ENCODE peak calls at places on chromosomes 4 and X, in five cellular contexts. One of them, this sample, is unnamed.

GRCh38 chrX:133670394-133670793 is 255.1 kb upstream of the GPC4 start:
- DNase-seq in stimulated activated CD8-positive, alpha-beta memory T cell treated with anti-CD3 and anti-CD28 coated beads, Interleukin-4, amount 100 ng/mL, for 1 hour: no peak
- DNase-seq in mesenchymal stem cell: peak
- DNase-seq in activated CD8-positive, alpha-beta memory T cell treated with anti-CD3 and anti-CD28 coated beads for 48 hours: no peak
- DNase-seq in AG08395: peak
- DNase-seq in this sample: no peak

GRCh38 chr4:478373-478772 is 20.6 kb downstream of the ZNF721 start:
- DNase-seq in stimulated activated CD8-positive, alpha-beta memory T cell treated with anti-CD3 and anti-CD28 coated beads, Interleukin-4, amount 100 ng/mL, for 1 hour: no peak
- DNase-seq in mesenchymal stem cell: peak
- DNase-seq in activated CD8-positive, alpha-beta memory T cell treated with anti-CD3 and anti-CD28 coated beads for 48 hours: no peak
- DNase-seq in AG08395: no peak
- DNase-seq in this sample: no peak

GRCh38 chr4:88007304-88008132 is at the start of gene PKD2:
- DNase-seq in stimulated activated CD8-positive, alpha-beta memory T cell treated with anti-CD3 and anti-CD28 coated beads, Interleukin-4, amount 100 ng/mL, for 1 hour: peak
- DNase-seq in mesenchymal stem cell: peak
- DNase-seq in activated CD8-positive, alpha-beta memory T cell treated with anti-CD3 and anti-CD28 coated beads for 48 hours: peak
- DNase-seq in AG08395: peak
- DNase-seq in this sample: peak

GRCh38 chr4:104896623-104897296 is 249.9 kb upstream of the TET2 start:
- DNase-seq in stimulated activated CD8-positive, alpha-beta memory T cell treated with anti-CD3 and anti-CD28 coated beads, Interleukin-4, amount 100 ng/mL, for 1 hour: no peak
- DNase-seq in mesenchymal stem cell: no peak
- DNase-seq in activated CD8-positive, alpha-beta memory T cell treated with anti-CD3 and anti-CD28 coated beads for 48 hours: no peak
- DNase-seq in AG08395: no peak
- DNase-seq in this sample: no peak

GRCh38 chr4:39714171-39714570 is 16.2 kb downstream of the UBE2K start:
- DNase-seq in stimulated activated CD8-positive, alpha-beta memory T cell treated with anti-CD3 and anti-CD28 coated beads, Interleukin-4, amount 100 ng/mL, for 1 hour: no peak
- DNase-seq in mesenchymal stem cell: peak
- DNase-seq in activated CD8-positive, alpha-beta memory T cell treated with anti-CD3 and anti-CD28 coated beads for 48 hours: no peak
- DNase-seq in AG08395: no peak
- DNase-seq in this sample: no peak

GRCh38 chr4:32140636-32141035 is 1420.5 kb downstream of the PCDH7 start:
- DNase-seq in stimulated activated CD8-positive, alpha-beta memory T cell treated with anti-CD3 and anti-CD28 coated beads, Interleukin-4, amount 100 ng/mL, for 1 hour: no peak
- DNase-seq in mesenchymal stem cell: peak
- DNase-seq in activated CD8-positive, alpha-beta memory T cell treated with anti-CD3 and anti-CD28 coated beads for 48 hours: no peak
- DNase-seq in AG08395: peak
- DNase-seq in this sample: no peak

GRCh38 chrX:71870337-71871098 is 40.1 kb upstream of the NHSL2 start:
- DNase-seq in stimulated activated CD8-positive, alpha-beta memory T cell treated with anti-CD3 and anti-CD28 coated beads, Interleukin-4, amount 100 ng/mL, for 1 hour: no peak
- DNase-seq in mesenchymal stem cell: peak
- DNase-seq in activated CD8-positive, alpha-beta memory T cell treated with anti-CD3 and anti-CD28 coated beads for 48 hours: no peak
- DNase-seq in AG08395: no peak
- DNase-seq in this sample: no peak

GRCh38 chr4:24514808-24515207 is 69.5 kb downstream of the DHX15 start:
- DNase-seq in stimulated activated CD8-positive, alpha-beta memory T cell treated with anti-CD3 and anti-CD28 coated beads, Interleukin-4, amount 100 ng/mL, for 1 hour: no peak
- DNase-seq in mesenchymal stem cell: no peak
- DNase-seq in activated CD8-positive, alpha-beta memory T cell treated with anti-CD3 and anti-CD28 coated beads for 48 hours: no peak
- DNase-seq in AG08395: no peak
- DNase-seq in this sample: no peak

GRCh38 chr4:138835833-138836521 is 179.6 kb upstream of the NOCT start:
- DNase-seq in stimulated activated CD8-positive, alpha-beta memory T cell treated with anti-CD3 and anti-CD28 coated beads, Interleukin-4, amount 100 ng/mL, for 1 hour: no peak
- DNase-seq in mesenchymal stem cell: no peak
- DNase-seq in activated CD8-positive, alpha-beta memory T cell treated with anti-CD3 and anti-CD28 coated beads for 48 hours: no peak
- DNase-seq in AG08395: no peak
- DNase-seq in this sample: no peak

GRCh38 chr4:169619518-169619957 is 840 bp upstream of the CLCN3 start:
- DNase-seq in stimulated activated CD8-positive, alpha-beta memory T cell treated with anti-CD3 and anti-CD28 coated beads, Interleukin-4, amount 100 ng/mL, for 1 hour: no peak
- DNase-seq in mesenchymal stem cell: peak
- DNase-seq in activated CD8-positive, alpha-beta memory T cell treated with anti-CD3 and anti-CD28 coated beads for 48 hours: peak
- DNase-seq in AG08395: peak
- DNase-seq in this sample: peak

GRCh38 chrX:124863303-124863702 is 456.4 kb upstream of the TEX13C start:
- DNase-seq in stimulated activated CD8-positive, alpha-beta memory T cell treated with anti-CD3 and anti-CD28 coated beads, Interleukin-4, amount 100 ng/mL, for 1 hour: no peak
- DNase-seq in mesenchymal stem cell: no peak
- DNase-seq in activated CD8-positive, alpha-beta memory T cell treated with anti-CD3 and anti-CD28 coated beads for 48 hours: no peak
- DNase-seq in AG08395: no peak
- DNase-seq in this sample: no peak

GRCh38 chrX:9163153-9163790 is 129.3 kb upstream of the FAM9B start:
- DNase-seq in stimulated activated CD8-positive, alpha-beta memory T cell treated with anti-CD3 and anti-CD28 coated beads, Interleukin-4, amount 100 ng/mL, for 1 hour: no peak
- DNase-seq in mesenchymal stem cell: peak
- DNase-seq in activated CD8-positive, alpha-beta memory T cell treated with anti-CD3 and anti-CD28 coated beads for 48 hours: no peak
- DNase-seq in AG08395: no peak
- DNase-seq in this sample: no peak

GRCh38 chr4:99835942-99836341 is 19.3 kb downstream of the DAPP1 start:
- DNase-seq in stimulated activated CD8-positive, alpha-beta memory T cell treated with anti-CD3 and anti-CD28 coated beads, Interleukin-4, amount 100 ng/mL, for 1 hour: no peak
- DNase-seq in mesenchymal stem cell: no peak
- DNase-seq in activated CD8-positive, alpha-beta memory T cell treated with anti-CD3 and anti-CD28 coated beads for 48 hours: no peak
- DNase-seq in AG08395: no peak
- DNase-seq in this sample: no peak

GRCh38 chrX:9456250-9457074 is 8.4 kb upstream of the TBL1X start:
- DNase-seq in stimulated activated CD8-positive, alpha-beta memory T cell treated with anti-CD3 and anti-CD28 coated beads, Interleukin-4, amount 100 ng/mL, for 1 hour: no peak
- DNase-seq in mesenchymal stem cell: no peak
- DNase-seq in activated CD8-positive, alpha-beta memory T cell treated with anti-CD3 and anti-CD28 coated beads for 48 hours: no peak
- DNase-seq in AG08395: no peak
- DNase-seq in this sample: no peak

GRCh38 chr4:118340109-118340508 is 12.7 kb downstream of the PRSS12 start:
- DNase-seq in stimulated activated CD8-positive, alpha-beta memory T cell treated with anti-CD3 and anti-CD28 coated beads, Interleukin-4, amount 100 ng/mL, for 1 hour: no peak
- DNase-seq in mesenchymal stem cell: no peak
- DNase-seq in activated CD8-positive, alpha-beta memory T cell treated with anti-CD3 and anti-CD28 coated beads for 48 hours: no peak
- DNase-seq in AG08395: no peak
- DNase-seq in this sample: no peak

GRCh38 chr4:85780664-85781063 is 305.7 kb downstream of the ARHGAP24 start:
- DNase-seq in stimulated activated CD8-positive, alpha-beta memory T cell treated with anti-CD3 and anti-CD28 coated beads, Interleukin-4, amount 100 ng/mL, for 1 hour: no peak
- DNase-seq in mesenchymal stem cell: peak
- DNase-seq in activated CD8-positive, alpha-beta memory T cell treated with anti-CD3 and anti-CD28 coated beads for 48 hours: no peak
- DNase-seq in AG08395: no peak
- DNase-seq in this sample: no peak

GRCh38 chr4:10554694-10555093 is 97.5 kb upstream of the ZNF518B start:
- DNase-seq in stimulated activated CD8-positive, alpha-beta memory T cell treated with anti-CD3 and anti-CD28 coated beads, Interleukin-4, amount 100 ng/mL, for 1 hour: peak
- DNase-seq in mesenchymal stem cell: peak
- DNase-seq in activated CD8-positive, alpha-beta memory T cell treated with anti-CD3 and anti-CD28 coated beads for 48 hours: no peak
- DNase-seq in AG08395: peak
- DNase-seq in this sample: peak

GRCh38 chrX:12400218-12400617 is 261.9 kb downstream of the FRMPD4 start:
- DNase-seq in stimulated activated CD8-positive, alpha-beta memory T cell treated with anti-CD3 and anti-CD28 coated beads, Interleukin-4, amount 100 ng/mL, for 1 hour: no peak
- DNase-seq in mesenchymal stem cell: no peak
- DNase-seq in activated CD8-positive, alpha-beta memory T cell treated with anti-CD3 and anti-CD28 coated beads for 48 hours: no peak
- DNase-seq in AG08395: no peak
- DNase-seq in this sample: no peak

GRCh38 chr4:165621983-165622382 is 243.2 kb downstream of the CPE start:
- DNase-seq in stimulated activated CD8-positive, alpha-beta memory T cell treated with anti-CD3 and anti-CD28 coated beads, Interleukin-4, amount 100 ng/mL, for 1 hour: no peak
- DNase-seq in mesenchymal stem cell: no peak
- DNase-seq in activated CD8-positive, alpha-beta memory T cell treated with anti-CD3 and anti-CD28 coated beads for 48 hours: no peak
- DNase-seq in AG08395: no peak
- DNase-seq in this sample: no peak

GRCh38 chr4:4677825-4678522 is 136.1 kb upstream of the STX18 start:
- DNase-seq in stimulated activated CD8-positive, alpha-beta memory T cell treated with anti-CD3 and anti-CD28 coated beads, Interleukin-4, amount 100 ng/mL, for 1 hour: no peak
- DNase-seq in mesenchymal stem cell: peak
- DNase-seq in activated CD8-positive, alpha-beta memory T cell treated with anti-CD3 and anti-CD28 coated beads for 48 hours: no peak
- DNase-seq in AG08395: peak
- DNase-seq in this sample: no peak

GRCh38 chr4:73859614-73860088 is 6.6 kb downstream of the PF4V1 start:
- DNase-seq in stimulated activated CD8-positive, alpha-beta memory T cell treated with anti-CD3 and anti-CD28 coated beads, Interleukin-4, amount 100 ng/mL, for 1 hour: no peak
- DNase-seq in mesenchymal stem cell: peak
- DNase-seq in activated CD8-positive, alpha-beta memory T cell treated with anti-CD3 and anti-CD28 coated beads for 48 hours: no peak
- DNase-seq in AG08395: peak
- DNase-seq in this sample: no peak

GRCh38 chr4:93092765-93093164 is 735.8 kb upstream of the ATOH1 start:
- DNase-seq in stimulated activated CD8-positive, alpha-beta memory T cell treated with anti-CD3 and anti-CD28 coated beads, Interleukin-4, amount 100 ng/mL, for 1 hour: no peak
- DNase-seq in mesenchymal stem cell: no peak
- DNase-seq in activated CD8-positive, alpha-beta memory T cell treated with anti-CD3 and anti-CD28 coated beads for 48 hours: no peak
- DNase-seq in AG08395: no peak
- DNase-seq in this sample: no peak

GRCh38 chrX:131729295-131729694 is 185.4 kb downstream of the OR13H1 start:
- DNase-seq in stimulated activated CD8-positive, alpha-beta memory T cell treated with anti-CD3 and anti-CD28 coated beads, Interleukin-4, amount 100 ng/mL, for 1 hour: no peak
- DNase-seq in mesenchymal stem cell: no peak
- DNase-seq in activated CD8-positive, alpha-beta memory T cell treated with anti-CD3 and anti-CD28 coated beads for 48 hours: peak
- DNase-seq in AG08395: peak
- DNase-seq in this sample: peak

GRCh38 chr4:8778301-8778700 is 93.3 kb downstream of the HMX1 start:
- DNase-seq in stimulated activated CD8-positive, alpha-beta memory T cell treated with anti-CD3 and anti-CD28 coated beads, Interleukin-4, amount 100 ng/mL, for 1 hour: no peak
- DNase-seq in mesenchymal stem cell: no peak
- DNase-seq in activated CD8-positive, alpha-beta memory T cell treated with anti-CD3 and anti-CD28 coated beads for 48 hours: no peak
- DNase-seq in AG08395: no peak
- DNase-seq in this sample: no peak

GRCh38 chr4:150032541-150032940 is 45.7 kb upstream of the DCLK2 start:
- DNase-seq in stimulated activated CD8-positive, alpha-beta memory T cell treated with anti-CD3 and anti-CD28 coated beads, Interleukin-4, amount 100 ng/mL, for 1 hour: no peak
- DNase-seq in mesenchymal stem cell: no peak
- DNase-seq in activated CD8-positive, alpha-beta memory T cell treated with anti-CD3 and anti-CD28 coated beads for 48 hours: no peak
- DNase-seq in AG08395: no peak
- DNase-seq in this sample: no peak

GRCh38 chr4:80446664-80447063 is 111.1 kb downstream of the CFAP299 start:
- DNase-seq in stimulated activated CD8-positive, alpha-beta memory T cell treated with anti-CD3 and anti-CD28 coated beads, Interleukin-4, amount 100 ng/mL, for 1 hour: no peak
- DNase-seq in mesenchymal stem cell: no peak
- DNase-seq in activated CD8-positive, alpha-beta memory T cell treated with anti-CD3 and anti-CD28 coated beads for 48 hours: no peak
- DNase-seq in AG08395: peak
- DNase-seq in this sample: no peak

GRCh38 chrX:67563469-67564448 is 19.9 kb downstream of the AR start:
- DNase-seq in stimulated activated CD8-positive, alpha-beta memory T cell treated with anti-CD3 and anti-CD28 coated beads, Interleukin-4, amount 100 ng/mL, for 1 hour: no peak
- DNase-seq in mesenchymal stem cell: peak
- DNase-seq in activated CD8-positive, alpha-beta memory T cell treated with anti-CD3 and anti-CD28 coated beads for 48 hours: no peak
- DNase-seq in AG08395: no peak
- DNase-seq in this sample: no peak

GRCh38 chr4:68906238-68907137 is 45.1 kb downstream of the UGT2A3 start:
- DNase-seq in stimulated activated CD8-positive, alpha-beta memory T cell treated with anti-CD3 and anti-CD28 coated beads, Interleukin-4, amount 100 ng/mL, for 1 hour: no peak
- DNase-seq in mesenchymal stem cell: no peak
- DNase-seq in activated CD8-positive, alpha-beta memory T cell treated with anti-CD3 and anti-CD28 coated beads for 48 hours: no peak
- DNase-seq in AG08395: no peak
- DNase-seq in this sample: no peak

GRCh38 chrX:10112510-10112909 is 44.3 kb upstream of the CLCN4 start:
- DNase-seq in stimulated activated CD8-positive, alpha-beta memory T cell treated with anti-CD3 and anti-CD28 coated beads, Interleukin-4, amount 100 ng/mL, for 1 hour: no peak
- DNase-seq in mesenchymal stem cell: no peak
- DNase-seq in activated CD8-positive, alpha-beta memory T cell treated with anti-CD3 and anti-CD28 coated beads for 48 hours: no peak
- DNase-seq in AG08395: no peak
- DNase-seq in this sample: no peak

GRCh38 chrX:136170109-136170800 is 22.9 kb downstream of the FHL1 start:
- DNase-seq in stimulated activated CD8-positive, alpha-beta memory T cell treated with anti-CD3 and anti-CD28 coated beads, Interleukin-4, amount 100 ng/mL, for 1 hour: no peak
- DNase-seq in mesenchymal stem cell: peak
- DNase-seq in activated CD8-positive, alpha-beta memory T cell treated with anti-CD3 and anti-CD28 coated beads for 48 hours: no peak
- DNase-seq in AG08395: no peak
- DNase-seq in this sample: no peak

GRCh38 chrX:118726887-118727685 is at the start of gene IL13RA1:
- DNase-seq in stimulated activated CD8-positive, alpha-beta memory T cell treated with anti-CD3 and anti-CD28 coated beads, Interleukin-4, amount 100 ng/mL, for 1 hour: no peak
- DNase-seq in mesenchymal stem cell: peak
- DNase-seq in activated CD8-positive, alpha-beta memory T cell treated with anti-CD3 and anti-CD28 coated beads for 48 hours: no peak
- DNase-seq in AG08395: peak
- DNase-seq in this sample: peak

GRCh38 chrX:68784816-68785215 is 44.0 kb upstream of the EFNB1 start:
- DNase-seq in stimulated activated CD8-positive, alpha-beta memory T cell treated with anti-CD3 and anti-CD28 coated beads, Interleukin-4, amount 100 ng/mL, for 1 hour: no peak
- DNase-seq in mesenchymal stem cell: no peak
- DNase-seq in activated CD8-positive, alpha-beta memory T cell treated with anti-CD3 and anti-CD28 coated beads for 48 hours: no peak
- DNase-seq in AG08395: no peak
- DNase-seq in this sample: no peak

GRCh38 chrX:13923845-13924244 is 105.8 kb downstream of the GEMIN8 start:
- DNase-seq in stimulated activated CD8-positive, alpha-beta memory T cell treated with anti-CD3 and anti-CD28 coated beads, Interleukin-4, amount 100 ng/mL, for 1 hour: no peak
- DNase-seq in mesenchymal stem cell: no peak
- DNase-seq in activated CD8-positive, alpha-beta memory T cell treated with anti-CD3 and anti-CD28 coated beads for 48 hours: no peak
- DNase-seq in AG08395: no peak
- DNase-seq in this sample: no peak

GRCh38 chr4:139710073-139710472 is 44.5 kb downstream of the MGST2 start:
- DNase-seq in stimulated activated CD8-positive, alpha-beta memory T cell treated with anti-CD3 and anti-CD28 coated beads, Interleukin-4, amount 100 ng/mL, for 1 hour: no peak
- DNase-seq in mesenchymal stem cell: no peak
- DNase-seq in activated CD8-positive, alpha-beta memory T cell treated with anti-CD3 and anti-CD28 coated beads for 48 hours: no peak
- DNase-seq in AG08395: no peak
- DNase-seq in this sample: no peak

GRCh38 chr4:6674500-6675149 is 19.1 kb upstream of the S100P start:
- DNase-seq in stimulated activated CD8-positive, alpha-beta memory T cell treated with anti-CD3 and anti-CD28 coated beads, Interleukin-4, amount 100 ng/mL, for 1 hour: no peak
- DNase-seq in mesenchymal stem cell: peak
- DNase-seq in activated CD8-positive, alpha-beta memory T cell treated with anti-CD3 and anti-CD28 coated beads for 48 hours: no peak
- DNase-seq in AG08395: no peak
- DNase-seq in this sample: no peak

GRCh38 chr4:26217961-26218676 is 102.7 kb upstream of the RBPJ start:
- DNase-seq in stimulated activated CD8-positive, alpha-beta memory T cell treated with anti-CD3 and anti-CD28 coated beads, Interleukin-4, amount 100 ng/mL, for 1 hour: no peak
- DNase-seq in mesenchymal stem cell: no peak
- DNase-seq in activated CD8-positive, alpha-beta memory T cell treated with anti-CD3 and anti-CD28 coated beads for 48 hours: no peak
- DNase-seq in AG08395: peak
- DNase-seq in this sample: no peak

GRCh38 chrX:20382518-20383291 is 116.0 kb upstream of the RPS6KA3 start:
- DNase-seq in stimulated activated CD8-positive, alpha-beta memory T cell treated with anti-CD3 and anti-CD28 coated beads, Interleukin-4, amount 100 ng/mL, for 1 hour: no peak
- DNase-seq in mesenchymal stem cell: peak
- DNase-seq in activated CD8-positive, alpha-beta memory T cell treated with anti-CD3 and anti-CD28 coated beads for 48 hours: no peak
- DNase-seq in AG08395: peak
- DNase-seq in this sample: no peak

GRCh38 chr4:8724436-8725070 is 132.0 kb downstream of the CPZ start:
- DNase-seq in stimulated activated CD8-positive, alpha-beta memory T cell treated with anti-CD3 and anti-CD28 coated beads, Interleukin-4, amount 100 ng/mL, for 1 hour: no peak
- DNase-seq in mesenchymal stem cell: no peak
- DNase-seq in activated CD8-positive, alpha-beta memory T cell treated with anti-CD3 and anti-CD28 coated beads for 48 hours: no peak
- DNase-seq in AG08395: no peak
- DNase-seq in this sample: peak